ENCODE peak calls at places on chromosomes 5 and 9, in eight cellular contexts. A, K, P, W, H, D, E and M are unnamed samples.
A peak's percentile ranks its signal among the peaks of the same experiment; 100 is the strongest.

GRCh38 chr5:157283434-157283833 is 17.5 kb downstream of the CYFIP2 start:
- DNase-seq in P (no peak), D (no peak), K (peak; percentile 81), W (no peak), A (no peak), H (no peak), E (no peak), M (no peak)

GRCh38 chr9:129918296-129918950 is 83.2 kb downstream of the USP20 start:
- DNase-seq in E (no peak), A (no peak), K (no peak), P (no peak), D (no peak), W (no peak), H (no peak), M (no peak)

GRCh38 chr5:79225026-79225425 is 10.9 kb upstream of the JMY start:
- DNase-seq in E (no peak), H (no peak), W (peak; percentile 18), D (peak; percentile 65), K (no peak), P (no peak), A (no peak), M (no peak)

GRCh38 chr5:115440782-115441451 is 103.7 kb downstream of the FEM1C start:
- DNase-seq in H (no peak), A (no peak), P (no peak), E (no peak), D (no peak), K (no peak), W (no peak), M (no peak)

GRCh38 chr5:132704875-132705274 is 31.1 kb downstream of the IL4 start:
- DNase-seq in E (peak; percentile 33), A (no peak), W (peak; percentile 41), D (peak; percentile 46), H (no peak), K (no peak), P (no peak), M (no peak)

GRCh38 chr5:54249210-54250028 is 61.0 kb downstream of the ARL15 start:
- DNase-seq in E (no peak), K (no peak), H (peak; percentile 26), W (peak; percentile 25), P (no peak), D (peak; percentile 59), A (peak; percentile 38), M (peak; percentile 30)

GRCh38 chr5:134370306-134370870 is 981 bp upstream of the UBE2B start:
- DNase-seq in A (no peak), H (no peak), E (peak; percentile 23), K (no peak), P (no peak), W (no peak), D (no peak), M (no peak)

GRCh38 chr5:149735066-149735465 is 5.0 kb downstream of the PPARGC1B start:
- DNase-seq in W (no peak), P (no peak), H (no peak), A (no peak), D (no peak), K (no peak), E (peak; percentile 22), M (no peak)

GRCh38 chr5:132471944-132472343 is 18.6 kb downstream of the IRF1 start:
- DNase-seq in W (no peak), P (no peak), K (peak; percentile 71), D (no peak), H (no peak), A (peak; percentile 17), E (no peak), M (no peak)

DNA sequence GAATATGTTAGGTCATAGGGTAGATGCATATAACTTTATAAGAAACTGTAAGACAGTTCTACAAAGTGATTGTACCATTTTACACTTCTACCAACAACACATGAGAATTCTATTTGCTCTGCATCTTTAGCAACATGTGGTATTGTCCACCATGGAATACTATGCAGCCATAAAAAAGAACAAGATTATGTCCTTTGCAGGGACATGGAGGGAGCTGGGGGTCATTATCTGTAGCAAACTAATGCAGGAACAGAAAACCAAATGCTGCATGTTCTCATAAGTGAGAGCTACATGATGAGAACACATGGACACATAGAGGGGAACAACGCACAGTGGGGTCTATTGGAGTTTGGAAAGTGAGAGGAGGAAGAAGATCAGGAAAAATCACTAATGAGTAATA is 22.2 kb upstream of the CER1 start:
- DNase-seq in H (no peak), A (no peak), K (no peak), D (no peak), E (no peak), W (no peak), P (no peak), M (no peak)
- TF ChIP-seq CTCF in H (no peak), A (no peak), K (no peak), D (no peak), E (no peak), W (no peak), P (no peak), M (no peak)

DNA sequence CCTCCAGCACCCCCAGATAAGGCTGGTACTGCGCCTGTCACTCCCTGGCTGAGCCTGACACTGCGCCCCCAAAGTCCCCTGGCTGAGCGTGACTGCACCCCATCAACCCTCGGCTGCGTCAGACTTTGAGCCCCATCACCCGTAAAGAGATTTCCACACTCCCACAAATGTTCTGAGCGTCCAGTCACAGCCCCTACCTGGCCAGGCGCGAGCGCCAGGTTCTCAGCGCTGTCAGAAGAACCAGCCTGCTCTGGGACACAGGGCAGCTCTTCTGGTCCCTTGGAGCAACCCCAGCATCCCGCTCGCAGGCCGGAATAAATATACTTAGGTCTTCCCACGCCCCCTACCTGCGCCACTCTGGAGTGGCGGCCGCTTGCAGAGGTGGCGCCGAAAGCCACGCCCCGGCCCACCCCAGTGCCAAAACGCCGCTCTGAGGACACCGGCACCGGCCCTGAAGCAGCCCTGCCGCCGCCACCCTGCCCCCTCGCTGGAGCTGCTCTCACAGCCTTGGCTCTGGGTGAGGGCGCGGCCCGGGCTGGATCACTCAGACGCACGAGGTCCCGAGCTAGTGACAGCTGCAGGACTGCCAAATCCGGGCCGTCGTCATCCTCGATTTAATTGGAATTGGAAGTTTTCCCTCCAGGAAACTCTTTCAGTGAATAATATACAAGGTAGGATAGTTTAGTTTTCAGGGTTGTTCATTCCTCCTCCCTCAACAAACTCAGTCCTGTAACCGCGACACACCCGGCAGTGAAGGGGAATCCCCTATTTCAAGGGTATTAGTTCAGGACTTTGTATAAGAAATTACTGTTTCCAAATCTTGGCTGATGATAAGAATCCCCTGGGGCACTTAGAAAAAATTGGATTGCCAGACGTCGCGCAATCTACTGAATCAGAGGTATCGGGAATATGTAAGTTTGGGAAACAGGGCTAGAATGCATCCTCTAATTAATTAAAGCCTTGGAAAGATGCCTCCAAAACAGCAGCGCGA is 1.2 kb upstream of the CEMIP2 start:
- DNase-seq in A (peak; percentile 89), D (peak; percentile 52), P (peak; percentile 45), E (peak; percentile 24), H (peak; percentile 63), K (peak; percentile 96), W (peak; percentile 75), M (peak; percentile 49)
- TF ChIP-seq CTCF in A (no peak), D (no peak), P (peak; percentile 31), E (no peak), H (no peak), K (peak; percentile 50), W (peak; percentile 1), M (no peak)

GRCh38 chr5:87541033-87541432 is 128.3 kb upstream of the CCNH start:
- DNase-seq in K (no peak), H (peak; percentile 31), D (peak; percentile 37), E (peak; percentile 49), P (no peak), W (peak; percentile 51), A (no peak), M (peak; percentile 7)

GRCh38 chr5:87536365-87536764 is 123.6 kb upstream of the CCNH start:
- DNase-seq in D (no peak), P (no peak), H (no peak), W (no peak), A (no peak), K (no peak), E (no peak), M (no peak)

GRCh38 chr5:87541668-87542067 is 128.9 kb upstream of the CCNH start:
- DNase-seq in K (no peak), D (no peak), E (no peak), P (no peak), H (no peak), W (no peak), A (no peak), M (no peak)

GRCh38 chr5:87539839-87540238 is 127.1 kb upstream of the CCNH start:
- DNase-seq in P (no peak), E (no peak), W (no peak), A (no peak), D (no peak), H (no peak), K (no peak), M (no peak)
- TF ChIP-seq CTCF in P (no peak), E (no peak), W (no peak), A (no peak), D (no peak), H (no peak), K (no peak), M (no peak)

GRCh38 chr5:176697929-176698520 is 50.7 kb downstream of the TSPAN17 start:
- DNase-seq in H (peak; percentile 94), D (no peak), E (no peak), K (no peak), W (no peak), P (no peak), A (no peak), M (no peak)

GRCh38 chr5:176704355-176704754 is 57.1 kb downstream of the TSPAN17 start:
- DNase-seq in E (no peak), W (no peak), K (no peak), H (no peak), A (no peak), D (no peak), P (no peak), M (no peak)

GRCh38 chr5:176697267-176697928 is 50.1 kb downstream of the TSPAN17 start:
- DNase-seq in P (no peak), E (no peak), A (no peak), D (no peak), H (no peak), K (no peak), W (no peak), M (no peak)

GRCh38 chr5:176702952-176703641 is 55.8 kb downstream of the TSPAN17 start:
- DNase-seq in K (no peak), P (no peak), H (no peak), E (no peak), A (no peak), D (no peak), W (no peak), M (no peak)

DNA sequence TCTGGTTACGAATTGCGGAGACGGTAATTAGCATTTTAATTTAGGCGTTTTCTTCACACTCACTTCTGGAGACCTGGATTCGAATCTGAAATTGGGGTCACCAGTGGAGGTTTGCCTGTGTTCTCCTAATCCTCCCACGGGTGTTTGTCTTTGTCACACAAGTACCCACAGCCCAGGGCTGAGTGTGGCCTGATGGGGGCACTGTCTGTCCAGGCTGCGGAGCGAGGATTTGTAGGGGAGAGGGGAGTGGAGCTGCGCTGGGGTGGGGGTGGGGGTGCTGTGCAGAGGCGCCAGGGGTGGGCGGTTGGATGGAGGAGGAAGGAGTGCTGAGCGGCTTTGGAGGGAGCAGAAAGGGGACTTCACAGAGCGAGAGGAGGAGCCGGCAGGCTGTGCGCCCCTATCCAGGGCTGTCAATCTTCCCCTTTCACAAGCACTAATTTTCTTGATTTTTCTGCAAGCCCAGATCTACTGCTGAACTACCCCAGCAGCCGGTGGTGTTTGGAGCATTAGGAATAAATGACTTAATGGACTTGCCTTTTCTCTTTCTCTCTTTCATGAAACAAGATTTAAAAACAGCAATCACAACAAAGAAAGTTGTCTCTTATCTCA is 53.1 kb downstream of the TSPAN17 start:
- DNase-seq in P (no peak), W (no peak), K (no peak), A (no peak), E (peak; percentile 11), H (peak; percentile 73), D (no peak), M (peak; percentile 41)
- TF ChIP-seq CTCF in P (peak; percentile 36), W (no peak), K (no peak), A (no peak), E (peak; percentile 37), H (peak; percentile 74), D (peak; percentile 15), M (no peak)

GRCh38 chr9:132977626-132978450 is 656 bp upstream of the GFI1B start:
- DNase-seq in H (peak; percentile 91), K (peak; percentile 88), P (peak; percentile 53), W (peak; percentile 47), A (peak; percentile 74), D (peak; percentile 35), E (peak; percentile 49), M (peak; percentile 75)
- TF ChIP-seq CTCF in H (peak; percentile 98), K (peak; percentile 84), P (peak; percentile 80), W (peak; percentile 86), A (no peak), D (peak; percentile 68), E (peak; percentile 81), M (peak; percentile 62)